ENCODE peak calls at places on chromosome 4, in eight cellular contexts. V is Caco-2, Y is mucosa of descending colon, M is mammary epithelial cell, G is lower lobe of right lung, C is H7, X is BE2C, A is suprapubic skin. P is an unnamed sample. For H3K36me3, the result is how much of the 10 kb centered on the place peaks cover.

GRCh38 chr4:107862658-107863057 is 37.9 kb downstream of the SGMS2 start:
- DNase-seq in G (no peak), A (no peak), V (no peak), X (no peak), C (no peak), Y (peak), M (peak), P (no peak)

GRCh38 chr4:7425171-7425570 is 9.6 kb downstream of the PSAPL1 start:
- DNase-seq in Y (no peak), M (no peak), X (no peak), G (peak), V (peak), C (peak), A (peak), P (no peak)

GRCh38 chr4:113512880-113513279 is 248.7 kb downstream of the CAMK2D start:
- DNase-seq in C (no peak), Y (no peak), G (no peak), X (no peak), M (no peak), A (no peak), V (no peak), P (no peak)

GRCh38 chr4:133597252-133597651 is 448.2 kb downstream of the PCDH10 start:
- DNase-seq in G (no peak), M (no peak), V (no peak), A (no peak), Y (no peak), C (no peak), X (no peak), P (no peak)

GRCh38 chr4:26298198-26298950 is 22.4 kb upstream of the RBPJ start:
- DNase-seq in V (no peak), A (no peak), X (no peak), Y (no peak), C (peak), G (no peak), M (no peak), P (no peak)

GRCh38 chr4:111064342-111064993 is 441.6 kb upstream of the PITX2 start:
- DNase-seq in X (no peak), V (no peak), C (peak), G (no peak), M (peak), Y (no peak), A (no peak), P (no peak)

GRCh38 chr4:48008021-48008596 is 8.4 kb downstream of the CNGA1 start:
- DNase-seq in G (no peak), M (peak), X (no peak), A (no peak), Y (no peak), V (no peak), C (no peak), P (no peak)

GRCh38 chr4:40908297-40908696 is 158.5 kb downstream of the NSUN7 start:
- DNase-seq in Y (peak), G (peak), A (peak), X (no peak), C (peak), M (no peak), V (peak), P (no peak)

GRCh38 chr4:168695288-168695687 is 198.4 kb downstream of the PALLD start:
- DNase-seq in G (no peak), C (no peak), X (no peak), A (no peak), V (no peak), Y (no peak), M (no peak), P (no peak)

GRCh38 chr4:118743867-118744266 is 58.7 kb downstream of the METTL14 start:
- DNase-seq in G (no peak), A (no peak), C (no peak), V (no peak), M (no peak), Y (no peak), X (no peak), P (no peak)

GRCh38 chr4:153260553-153261306 is 56.5 kb downstream of the TRIM2 start:
- DNase-seq in X (peak), V (no peak), Y (peak), G (no peak), C (no peak), M (no peak), A (no peak), P (no peak)

GRCh38 chr4:108885211-108885610 is 122.4 kb upstream of the ETNPPL start:
- DNase-seq in A (no peak), C (no peak), M (no peak), X (no peak), G (no peak), V (no peak), Y (no peak), P (no peak)

GRCh38 chr4:152525878-152526277 is 10.0 kb downstream of the FBXW7 start:
- DNase-seq in V (no peak), C (no peak), G (no peak), X (no peak), Y (no peak), M (no peak), A (no peak), P (no peak)

GRCh38 chr4:139279723-139280620 is at the start of gene MGARP:
- DNase-seq in Y (no peak), C (peak), X (peak), M (peak), G (peak), V (no peak), A (no peak), P (no peak)

GRCh38 chr4:128322986-128323385 is 35.4 kb upstream of the PGRMC2 start:
- DNase-seq in M (peak), A (no peak), C (no peak), V (peak), G (no peak), X (no peak), Y (no peak), P (no peak)

GRCh38 chr4:31651541-31651940 is 931.4 kb downstream of the PCDH7 start:
- DNase-seq in V (no peak), G (no peak), A (no peak), M (no peak), Y (no peak), C (no peak), X (no peak), P (no peak)

GRCh38 chr4:85522836-85523235 is 47.9 kb downstream of the ARHGAP24 start:
- DNase-seq in A (no peak), M (no peak), X (no peak), Y (no peak), V (no peak), G (no peak), C (no peak), P (no peak)

GRCh38 chr4:108191269-108191914 is 22.7 kb upstream of the LEF1 start:
- DNase-seq in X (no peak), Y (no peak), A (no peak), C (no peak), G (no peak), V (no peak), M (no peak), P (no peak)

GRCh38 chr4:73212982-73213730 is 45.4 kb downstream of the ANKRD17 start:
- DNase-seq in A (no peak), Y (no peak), V (no peak), M (no peak), C (no peak), G (no peak), X (no peak), P (no peak)

GRCh38 chr4:119676101-119676500 is 47.5 kb upstream of the PDE5A start:
- DNase-seq in C (no peak), G (no peak), X (no peak), M (no peak), A (no peak), V (no peak), Y (no peak), P (no peak)

GRCh38 chr4:150828159-150828558 is 186.9 kb downstream of the LRBA start:
- DNase-seq in V (no peak), C (no peak), A (no peak), G (no peak), X (no peak), Y (peak), M (no peak), P (peak)

GRCh38 chr4:17324431-17324830 is 187.5 kb downstream of the QDPR start:
- DNase-seq in X (peak), G (no peak), C (peak), V (no peak), A (no peak), M (no peak), Y (peak), P (peak)

GRCh38 chr4:16067515-16067914 is 16.3 kb downstream of the PROM1 start:
- DNase-seq in G (no peak), C (no peak), M (peak), A (no peak), Y (no peak), V (no peak), X (no peak), P (no peak)

GRCh38 chr4:53601251-53601764 is 10.0 kb upstream of the LNX1 start:
- DNase-seq in C (peak), G (no peak), A (no peak), X (peak), V (peak), Y (peak), M (no peak), P (no peak)

GRCh38 chr4:38621831-38622230 is 42.2 kb upstream of the KLF3 start:
- DNase-seq in M (no peak), X (no peak), V (no peak), Y (no peak), C (no peak), A (no peak), G (no peak), P (no peak)

GRCh38 chr4:184310171-184310567 is 92.5 kb upstream of the ENPP6 start:
- DNase-seq in V (no peak), G (peak), X (no peak), M (no peak), C (peak), A (no peak), Y (peak), P (no peak)

GRCh38 chr4:82586055-82586454 is 24.3 kb upstream of the TMEM150C start:
- DNase-seq in C (no peak), V (no peak), Y (no peak), X (peak), M (no peak), A (no peak), G (no peak), P (no peak)

GRCh38 chr4:38046735-38047487 is 86.7 kb downstream of the PTTG2 start:
- DNase-seq in M (no peak), V (no peak), A (no peak), C (peak), X (no peak), G (no peak), Y (no peak), P (no peak)

GRCh38 chr4:55355555-55355954 is 9.5 kb downstream of the SRD5A3 start:
- DNase-seq in A (no peak), M (peak), V (no peak), Y (no peak), C (no peak), X (no peak), G (no peak), P (no peak)

GRCh38 chr4:83677656-83678055 is 141.7 kb downstream of the GPAT3 start:
- DNase-seq in Y (no peak), M (no peak), A (no peak), G (no peak), C (no peak), X (no peak), V (no peak), P (no peak)

GRCh38 chr4:185928761-185929455 is 116.9 kb upstream of the SORBS2 start:
- DNase-seq in G (no peak), M (no peak), Y (no peak), A (no peak), X (no peak), C (no peak), V (no peak), P (no peak)

GRCh38 chr4:40550900-40551546 is 78.6 kb downstream of the RBM47 start:
- DNase-seq in Y (peak), X (no peak), V (no peak), M (peak), C (peak), A (no peak), G (no peak), P (peak)

GRCh38 chr4:101346312-101346561 is 1.1 kb downstream of the PPP3CA start:
- DNase-seq in Y (peak), A (no peak), X (no peak), G (no peak), C (no peak), M (no peak), V (no peak), P (peak)

GRCh38 chr4:129526812-129527211 is 430.9 kb downstream of the C4orf33 start:
- DNase-seq in M (no peak), V (no peak), A (no peak), C (no peak), Y (no peak), X (no peak), G (no peak), P (no peak)

GRCh38 chr4:52103314-52103713 is 52.2 kb downstream of the SPATA18 start:
- DNase-seq in A (no peak), Y (no peak), M (peak), X (peak), V (no peak), C (peak), G (no peak), P (no peak)

GRCh38 chr4:160835789-160836188 is 1328.0 kb downstream of the FSTL5 start:
- DNase-seq in Y (no peak), C (peak), M (peak), X (no peak), V (no peak), A (no peak), G (no peak), P (no peak)

GRCh38 chr4:10185518-10186227 is 69.1 kb upstream of the WDR1 start:
- DNase-seq in Y (no peak), V (no peak), M (no peak), X (no peak), C (no peak), A (no peak), G (no peak), P (no peak)

GRCh38 chr4:33746979-33747378 is 2497.3 kb downstream of the ARAP2 start:
- DNase-seq in Y (no peak), V (no peak), M (peak), G (no peak), A (no peak), X (no peak), C (no peak), P (no peak)

GRCh38 chr4:3226467-3226866 is 22.5 kb upstream of the MSANTD1 start:
- DNase-seq in Y (peak), M (no peak), C (no peak), X (no peak), A (no peak), V (no peak), G (peak), P (no peak)

GRCh38 chr4:3225946-3226345 is 23.0 kb upstream of the MSANTD1 start:
- DNase-seq in M (no peak), C (no peak), V (no peak), Y (peak), X (no peak), G (peak), A (no peak), P (no peak)

GRCh38 chr4:3227878-3228675 is 20.9 kb upstream of the MSANTD1 start:
- DNase-seq in M (no peak), G (peak), A (no peak), Y (no peak), V (no peak), X (no peak), C (no peak), P (no peak)

GRCh38 chr4:3224971-3225850 is 23.7 kb upstream of the MSANTD1 start:
- DNase-seq in G (peak), Y (no peak), X (no peak), C (no peak), A (no peak), V (no peak), M (no peak), P (no peak)

GRCh38 chr4:3226944-3227343 is 22.0 kb upstream of the MSANTD1 start:
- DNase-seq in A (no peak), G (peak), X (no peak), Y (no peak), M (no peak), C (no peak), V (no peak), P (no peak)
- H3K36me3 ChIP-seq in A (half or more), G (half or more), X (half or more), Y (under half), M (under half), C (under half), V (under half), P (half or more)

GRCh38 chr4:102543529-102543928 is 42.4 kb downstream of the NFKB1 start:
- DNase-seq in A (no peak), V (no peak), C (no peak), G (no peak), M (peak), Y (no peak), X (no peak), P (no peak)
- H3K36me3 ChIP-seq in A (under half), V (under half), C (under half), G (under half), M (under half), Y (under half), X (under half), P (under half)

GRCh38 chr4:77065382-77065781 is 10.4 kb downstream of the CCNI start:
- DNase-seq in M (peak), X (no peak), G (no peak), V (no peak), A (no peak), Y (no peak), C (no peak), P (no peak)

DNA sequence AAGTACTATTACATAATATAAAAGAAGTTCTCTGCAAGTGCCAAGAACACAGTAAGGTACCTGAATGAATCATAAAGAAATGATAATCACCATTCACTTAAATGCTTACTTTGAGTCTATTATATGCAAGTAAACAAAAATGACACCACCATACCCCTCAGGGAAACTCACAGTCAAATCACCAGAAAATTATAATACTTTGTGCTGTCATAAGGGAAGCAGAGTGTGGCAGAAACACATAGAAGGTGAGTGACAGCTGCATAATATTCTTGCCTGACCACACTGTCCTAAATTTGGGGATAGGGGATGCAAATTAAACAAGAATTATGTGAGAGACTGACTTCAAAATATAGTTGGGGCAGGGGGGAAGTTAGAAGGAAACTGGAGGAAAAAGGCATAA is 12.9 kb downstream of the CCNI start:
- DNase-seq in A (no peak), C (no peak), X (no peak), G (no peak), Y (no peak), M (no peak), V (no peak), P (no peak)
- H3K36me3 ChIP-seq in A (under half), C (under half), X (under half), G (half or more), Y (under half), M (under half), V (under half), P (under half)

DNA sequence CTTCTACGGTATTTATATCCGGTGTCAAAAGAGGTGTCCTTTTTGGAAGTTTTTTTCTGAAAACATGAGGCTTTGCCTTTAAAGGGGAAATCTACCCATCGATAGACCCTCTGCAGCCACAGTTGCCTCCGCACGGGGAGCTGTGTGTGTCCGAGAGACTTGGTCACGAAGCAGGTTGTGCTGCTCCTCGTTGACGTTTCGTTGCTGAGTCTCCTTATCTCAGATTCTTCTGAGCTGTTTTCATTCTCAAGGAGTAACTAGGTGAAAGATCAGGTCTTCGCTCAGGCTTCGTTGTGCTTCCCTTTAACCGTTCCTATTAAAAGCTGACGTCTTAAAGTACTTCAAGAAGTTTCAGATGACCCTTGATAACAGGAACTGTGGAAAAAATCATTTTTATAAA is 23.8 kb downstream of the TRMT44 start:
- DNase-seq in A (no peak), C (no peak), X (no peak), V (no peak), Y (no peak), M (no peak), G (no peak), P (no peak)
- H3K36me3 ChIP-seq in A (half or more), C (under half), X (under half), V (under half), Y (under half), M (under half), G (half or more), P (under half)

DNA sequence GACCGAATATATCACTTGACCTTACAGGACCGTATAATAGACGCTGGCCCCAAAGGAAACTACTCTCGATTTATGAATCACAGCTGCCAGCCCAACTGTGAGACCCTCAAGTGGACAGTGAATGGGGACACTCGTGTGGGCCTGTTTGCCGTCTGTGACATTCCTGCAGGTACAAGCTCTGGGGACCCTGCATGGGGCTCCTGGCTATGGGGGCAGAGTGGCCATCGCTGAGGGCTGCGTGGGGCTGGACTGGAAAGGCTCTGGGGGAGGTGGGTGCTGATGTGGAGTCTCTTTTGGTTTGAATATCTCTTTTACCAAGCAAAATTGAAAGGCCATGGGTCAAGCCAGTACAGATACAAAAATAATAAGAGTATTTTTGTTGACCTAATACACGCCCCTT is 33.9 kb downstream of the NELFA start:
- DNase-seq in G (no peak), Y (no peak), V (no peak), C (no peak), X (no peak), A (peak), M (no peak), P (no peak)
- H3K36me3 ChIP-seq in G (half or more), Y (under half), V (under half), C (under half), X (half or more), A (half or more), M (under half), P (under half)

P was measured in CD8-positive, alpha-beta T cell.